ENCODE peak calls at places on chromosome 5, in six cellular contexts. Q is neural progenitor cell, F is Caco-2, W is A673, G is NT2/D1, J is HepG2. N is an unnamed sample. For H3K4me1 and H3K27me3, the result is how much of the 10 kb centered on the place peaks cover.

GRCh38 chr5:142529626-142530278 is 156.1 kb downstream of the FGF1 start:
- DNase-seq in Q (no peak), J (peak), F (no peak), G (no peak), W (no peak), N (no peak)

GRCh38 chr5:63495225-63495624 is 467.0 kb downstream of the HTR1A start:
- DNase-seq in Q (peak), F (no peak), J (no peak), G (no peak), W (no peak), N (no peak)

GRCh38 chr5:132321109-132321721 is 27.0 kb downstream of the SLC22A4 start:
- DNase-seq in F (no peak), Q (no peak), G (no peak), W (no peak), J (peak), N (no peak)

GRCh38 chr5:170159101-170159698 is 53.5 kb downstream of the FOXI1 start:
- DNase-seq in Q (no peak), F (no peak), W (no peak), J (no peak), G (no peak), N (no peak)

GRCh38 chr5:111461261-111461671 is 51.1 kb downstream of the STARD4 start:
- DNase-seq in W (peak), F (no peak), J (no peak), G (peak), Q (peak), N (peak)

GRCh38 chr5:176820937-176821336 is 10.6 kb downstream of the UNC5A start:
- DNase-seq in Q (no peak), W (no peak), F (no peak), G (no peak), J (no peak), N (no peak)

GRCh38 chr5:159414021-159414420 is 83.7 kb upstream of the IL12B start:
- DNase-seq in J (no peak), W (no peak), F (no peak), G (no peak), Q (no peak), N (no peak)

GRCh38 chr5:167064199-167064811 is 1227.1 kb upstream of the WWC1 start:
- DNase-seq in F (no peak), J (no peak), W (peak), G (no peak), Q (peak), N (peak)

GRCh38 chr5:125348936-125349335 is 602.5 kb upstream of the ZNF608 start:
- DNase-seq in J (no peak), Q (no peak), G (no peak), F (no peak), W (no peak), N (peak)

GRCh38 chr5:162603399-162603798 is 535.8 kb downstream of the GABRG2 start:
- DNase-seq in G (no peak), J (no peak), Q (peak), F (no peak), W (no peak), N (no peak)

GRCh38 chr5:6522983-6523382 is 74.3 kb downstream of the UBE2QL1 start:
- DNase-seq in Q (no peak), F (no peak), G (no peak), J (no peak), W (no peak), N (no peak)

GRCh38 chr5:39755452-39755851 is 330.7 kb upstream of the DAB2 start:
- DNase-seq in Q (no peak), F (no peak), G (no peak), J (no peak), W (no peak), N (no peak)

GRCh38 chr5:163914911-163915310 is 409.5 kb downstream of the MAT2B start:
- DNase-seq in J (no peak), W (no peak), G (no peak), F (peak), Q (no peak), N (no peak)

GRCh38 chr5:32193591-32193990 is 19.5 kb upstream of the GOLPH3 start:
- DNase-seq in F (no peak), Q (no peak), W (peak), G (no peak), J (peak), N (peak)

GRCh38 chr5:143161893-143162520 is 241.5 kb downstream of the NR3C1 start:
- DNase-seq in W (peak), F (no peak), J (peak), Q (no peak), G (no peak), N (no peak)

GRCh38 chr5:153523831-153524230 is 33.4 kb downstream of the GRIA1 start:
- DNase-seq in F (no peak), J (no peak), G (no peak), Q (no peak), W (peak), N (peak)

GRCh38 chr5:125412561-125413535 is 666.4 kb upstream of the ZNF608 start:
- DNase-seq in W (peak), J (peak), F (peak), G (peak), Q (peak), N (peak)

GRCh38 chr5:135269224-135269623 is 129.8 kb downstream of the MACROH2A1 start:
- DNase-seq in W (no peak), J (no peak), Q (no peak), G (no peak), F (no peak), N (no peak)

GRCh38 chr5:133249593-133249992 is 197.8 kb downstream of the HSPA4 start:
- DNase-seq in F (no peak), W (no peak), J (no peak), G (no peak), Q (no peak), N (no peak)

GRCh38 chr5:102863058-102863457 is 108.0 kb downstream of the PAM start:
- DNase-seq in J (no peak), F (no peak), W (no peak), G (no peak), Q (no peak), N (no peak)

GRCh38 chr5:106171132-106171531 is 1499.6 kb downstream of the EFNA5 start:
- DNase-seq in Q (no peak), J (no peak), G (no peak), F (no peak), W (peak), N (no peak)

GRCh38 chr5:40413747-40414146 is 266.0 kb upstream of the PTGER4 start:
- DNase-seq in Q (no peak), J (no peak), W (peak), G (no peak), F (no peak), N (no peak)

GRCh38 chr5:143316844-143317631 is 86.4 kb downstream of the NR3C1 start:
- DNase-seq in G (no peak), Q (no peak), W (no peak), J (no peak), F (no peak), N (no peak)

GRCh38 chr5:169719360-169720314 is 82.6 kb downstream of the DOCK2 start:
- DNase-seq in J (no peak), G (no peak), F (no peak), W (no peak), Q (no peak), N (no peak)

GRCh38 chr5:142253938-142254895 is 70.6 kb downstream of the SPRY4 start:
- DNase-seq in G (no peak), W (no peak), Q (no peak), J (no peak), F (no peak), N (no peak)

DNA sequence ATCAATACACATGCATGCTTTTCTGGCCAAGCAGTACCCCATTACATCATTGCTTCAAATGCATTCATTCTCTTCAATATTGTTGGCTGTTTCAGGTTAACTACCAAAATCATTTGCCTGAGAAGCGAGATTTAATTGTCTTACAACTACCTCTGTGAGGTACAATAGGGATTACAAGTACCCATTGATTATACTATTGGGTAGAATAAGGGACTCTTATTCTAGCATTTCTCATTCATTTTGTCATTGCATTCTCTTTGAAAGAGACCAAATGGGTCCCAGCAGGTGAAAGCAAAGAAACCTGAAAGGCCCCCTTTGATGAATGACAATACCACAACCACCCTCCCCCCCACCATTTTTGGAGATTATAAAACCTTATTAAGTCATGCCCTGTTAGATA is 374.9 kb upstream of the CCNH start:
- DNase-seq in Q (peak), G (peak), F (no peak), W (no peak), J (no peak), N (peak)
- H3K4me3 ChIP-seq in Q (no peak), G (no peak), F (no peak), W (no peak), J (no peak), N (no peak)

GRCh38 chr5:1252681-1253080 is 27.5 kb downstream of the SLC6A18 start:
- DNase-seq in F (no peak), W (no peak), Q (no peak), G (no peak), J (no peak), N (no peak)

GRCh38 chr5:1255081-1255561 is 29.9 kb downstream of the SLC6A18 start:
- DNase-seq in W (no peak), G (no peak), Q (no peak), F (no peak), J (no peak), N (no peak)

GRCh38 chr5:1254196-1254595 is 29.0 kb downstream of the SLC6A18 start:
- DNase-seq in F (no peak), W (no peak), Q (no peak), G (no peak), J (no peak), N (no peak)

GRCh38 chr5:1251678-1252580 is 26.7 kb downstream of the SLC6A18 start:
- DNase-seq in J (no peak), Q (no peak), F (peak), G (no peak), W (no peak), N (no peak)

DNA sequence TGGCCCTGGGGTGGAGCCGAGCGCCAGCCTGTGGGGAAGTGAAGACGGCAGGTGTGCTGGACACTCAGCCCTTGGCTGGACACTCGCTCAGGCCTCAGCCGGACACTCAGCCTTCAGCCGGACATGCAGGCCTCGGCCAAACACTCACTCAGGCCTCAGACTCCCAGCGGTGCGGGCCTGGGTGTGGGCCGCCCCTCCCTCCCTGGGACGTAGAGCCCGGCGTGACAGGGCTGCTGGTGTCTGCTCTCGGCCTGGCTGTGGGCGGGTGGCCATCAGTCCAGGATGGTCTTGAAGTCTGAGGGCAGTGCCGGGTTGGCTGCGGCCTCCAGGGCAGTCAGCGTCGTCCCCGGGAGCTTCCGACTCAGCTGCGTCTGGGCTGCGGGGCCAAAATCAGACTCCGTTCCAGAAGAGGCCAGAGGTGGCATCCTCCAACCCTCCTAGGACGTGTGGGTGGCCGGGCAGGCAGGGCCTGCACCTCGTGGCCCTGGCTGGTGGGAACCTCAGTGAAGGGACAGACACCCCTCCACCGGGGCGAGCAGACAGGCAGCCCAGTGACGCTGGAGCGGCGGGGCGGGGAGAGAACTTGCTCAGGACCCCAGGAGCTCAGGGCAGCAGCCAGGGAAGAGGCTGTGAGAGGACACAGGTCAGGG is 28.4 kb downstream of the SLC6A18 start:
- DNase-seq in G (no peak), W (no peak), Q (no peak), J (no peak), F (no peak), N (no peak)
- H3K4me1 ChIP-seq in G (under half), W (under half), Q (under half), J (under half), F (under half), N (under half)

GRCh38 chr5:146344155-146345118 is 5.8 kb downstream of the POU4F3 start:
- DNase-seq in Q (peak), F (peak), W (no peak), J (no peak), G (no peak), N (peak)
- H3K27me3 ChIP-seq in Q (half or more), F (under half), W (half or more), J (under half), G (half or more), N (half or more)

DNA sequence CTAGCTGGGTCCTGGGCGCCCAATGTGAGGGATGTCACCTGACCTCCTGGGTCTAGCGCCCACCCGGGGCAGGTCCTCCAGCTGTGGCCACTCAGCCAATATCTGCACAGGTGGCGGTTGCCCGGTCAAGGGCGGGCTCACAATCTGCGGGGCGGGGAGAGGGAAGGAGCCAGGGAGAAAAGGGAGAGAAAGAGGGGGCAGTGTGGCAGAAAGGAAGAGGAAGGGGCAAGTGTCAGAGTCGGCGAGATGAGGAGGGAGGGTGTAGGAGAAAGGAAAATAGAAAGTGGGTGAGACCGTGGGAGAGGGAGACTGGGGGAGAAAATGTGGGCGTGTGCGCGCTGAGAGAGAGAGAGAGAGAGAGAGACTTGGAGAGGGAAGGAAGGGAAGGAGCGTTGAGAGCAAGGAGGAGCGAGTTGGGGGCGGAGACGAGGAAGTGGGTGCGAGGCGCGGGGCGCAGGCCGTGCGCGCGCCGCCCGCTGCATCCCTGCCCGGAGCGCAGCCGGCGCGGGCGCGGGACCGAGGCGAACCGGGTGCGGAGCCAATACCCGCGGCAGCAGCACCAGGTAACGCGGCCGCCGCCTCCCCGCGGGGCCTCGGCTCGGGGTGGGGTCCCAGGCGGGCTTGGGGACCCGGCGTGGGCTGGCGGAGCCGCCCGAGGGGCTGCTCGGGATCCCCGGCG is at the start of gene HRH2:
- DNase-seq in G (no peak), F (no peak), W (peak), Q (peak), J (no peak), N (peak)
- H3K4me3 ChIP-seq in G (peak), F (no peak), W (peak), Q (peak), J (no peak), N (peak)

DNA sequence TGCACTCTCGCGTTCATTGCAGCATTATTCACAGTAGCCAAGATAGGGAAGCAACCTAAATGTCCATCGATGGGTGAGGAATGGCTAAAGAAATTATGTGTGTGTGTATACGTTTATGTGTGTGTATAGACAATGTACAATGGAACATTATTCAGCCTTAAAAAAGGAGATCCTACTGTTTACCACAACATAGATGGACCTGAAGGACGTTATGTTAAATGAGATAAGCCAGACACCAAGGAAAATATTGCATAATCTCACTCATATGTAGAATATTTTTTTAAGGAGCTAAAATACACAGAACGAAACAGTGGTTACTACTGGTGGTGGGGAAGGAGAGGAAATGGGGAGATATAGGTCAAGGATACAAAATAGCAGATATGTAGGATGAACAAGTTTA is 2.4 kb downstream of the KIF2A start:
- DNase-seq in Q (no peak), G (no peak), F (no peak), W (no peak), J (no peak), N (no peak)
- H3K4me1 ChIP-seq in Q (under half), G (under half), F (under half), W (under half), J (under half), N (under half)